ENCODE peak calls at places on chromosomes 12 and 14, in five cellular contexts. One of them, this sample, is unnamed.

GRCh38 chr12:3727877-3728632 is 24.9 kb downstream of the CRACR2A start:
- DNase-seq in left lobe of liver: no peak
- DNase-seq in cardiac fibroblast: peak; percentile 81
- DNase-seq in GM12865: peak; percentile 10
- DNase-seq in ACHN: no peak
- DNase-seq in this sample: no peak

GRCh38 chr12:6263931-6264330 is 46.6 kb upstream of the PLEKHG6 start:
- DNase-seq in left lobe of liver: no peak
- DNase-seq in cardiac fibroblast: no peak
- DNase-seq in GM12865: no peak
- DNase-seq in ACHN: no peak
- DNase-seq in this sample: no peak

GRCh38 chr12:99192489-99192888 is 455.1 kb upstream of the GARIN6 start:
- DNase-seq in left lobe of liver: no peak
- DNase-seq in cardiac fibroblast: no peak
- DNase-seq in GM12865: no peak
- DNase-seq in ACHN: no peak
- DNase-seq in this sample: no peak

GRCh38 chr12:95790912-95791849 is 617 bp upstream of the NTN4 start:
- DNase-seq in left lobe of liver: peak; percentile 53
- DNase-seq in cardiac fibroblast: peak; percentile 43
- DNase-seq in GM12865: no peak
- DNase-seq in ACHN: peak; percentile 57
- DNase-seq in this sample: no peak

GRCh38 chr14:65318636-65319506 is 93.7 kb upstream of the FUT8 start:
- DNase-seq in left lobe of liver: no peak
- DNase-seq in cardiac fibroblast: no peak
- DNase-seq in GM12865: peak; percentile 86
- DNase-seq in ACHN: no peak
- DNase-seq in this sample: peak; percentile 37

GRCh38 chr14:68987653-68988036 is 8.5 kb upstream of the ACTN1 start:
- DNase-seq in left lobe of liver: no peak
- DNase-seq in cardiac fibroblast: no peak
- DNase-seq in GM12865: peak; percentile 11
- DNase-seq in ACHN: no peak
- DNase-seq in this sample: no peak

GRCh38 chr12:15173142-15173541 is 48.1 kb downstream of the RERG start:
- DNase-seq in left lobe of liver: no peak
- DNase-seq in cardiac fibroblast: no peak
- DNase-seq in GM12865: no peak
- DNase-seq in ACHN: no peak
- DNase-seq in this sample: no peak

GRCh38 chr14:28879571-28879970 is 113.0 kb downstream of the FOXG1 start:
- DNase-seq in left lobe of liver: no peak
- DNase-seq in cardiac fibroblast: no peak
- DNase-seq in GM12865: no peak
- DNase-seq in ACHN: no peak
- DNase-seq in this sample: no peak

GRCh38 chr12:108730337-108731104 is 797 bp downstream of the CORO1C start:
- DNase-seq in left lobe of liver: peak; percentile 70
- DNase-seq in cardiac fibroblast: peak; percentile 89
- DNase-seq in GM12865: peak; percentile 75
- DNase-seq in ACHN: peak; percentile 93
- DNase-seq in this sample: peak; percentile 31

GRCh38 chr14:91159182-91159581 is 45.3 kb downstream of the DGLUCY start:
- DNase-seq in left lobe of liver: peak; percentile 74
- DNase-seq in cardiac fibroblast: no peak
- DNase-seq in GM12865: no peak
- DNase-seq in ACHN: no peak
- DNase-seq in this sample: no peak

GRCh38 chr12:16955083-16955657 is 349.2 kb upstream of the LMO3 start:
- DNase-seq in left lobe of liver: no peak
- DNase-seq in cardiac fibroblast: peak; percentile 32
- DNase-seq in GM12865: no peak
- DNase-seq in ACHN: peak; percentile 86
- DNase-seq in this sample: no peak

GRCh38 chr14:101563654-101564443 is 2.6 kb downstream of the DIO3 start:
- DNase-seq in left lobe of liver: no peak
- DNase-seq in cardiac fibroblast: no peak
- DNase-seq in GM12865: no peak
- DNase-seq in ACHN: no peak
- DNase-seq in this sample: no peak

GRCh38 chr14:69808919-69809808 is 12.1 kb upstream of the SLC10A1 start:
- DNase-seq in left lobe of liver: peak; percentile 80
- DNase-seq in cardiac fibroblast: no peak
- DNase-seq in GM12865: no peak
- DNase-seq in ACHN: no peak
- DNase-seq in this sample: no peak

GRCh38 chr12:76909290-76909689 is 30.5 kb upstream of the CSRP2 start:
- DNase-seq in left lobe of liver: no peak
- DNase-seq in cardiac fibroblast: no peak
- DNase-seq in GM12865: no peak
- DNase-seq in ACHN: no peak
- DNase-seq in this sample: no peak

GRCh38 chr14:101444116-101444515 is 117.2 kb upstream of the DIO3 start:
- DNase-seq in left lobe of liver: no peak
- DNase-seq in cardiac fibroblast: no peak
- DNase-seq in GM12865: no peak
- DNase-seq in ACHN: no peak
- DNase-seq in this sample: no peak

GRCh38 chr12:13727707-13728147 is 253.7 kb downstream of the GRIN2B start:
- DNase-seq in left lobe of liver: no peak
- DNase-seq in cardiac fibroblast: no peak
- DNase-seq in GM12865: no peak
- DNase-seq in ACHN: peak; percentile 55
- DNase-seq in this sample: no peak

GRCh38 chr14:35534884-35535793 is 1.2 kb downstream of the INSM2 start:
- DNase-seq in left lobe of liver: peak; percentile 64
- DNase-seq in cardiac fibroblast: peak; percentile 65
- DNase-seq in GM12865: peak; percentile 70
- DNase-seq in ACHN: peak; percentile 73
- DNase-seq in this sample: peak; percentile 68

GRCh38 chr12:63070709-63071108 is 80.3 kb downstream of the AVPR1A start:
- DNase-seq in left lobe of liver: no peak
- DNase-seq in cardiac fibroblast: no peak
- DNase-seq in GM12865: no peak
- DNase-seq in ACHN: no peak
- DNase-seq in this sample: no peak

GRCh38 chr12:92341333-92341691 is 195.7 kb upstream of the BTG1 start:
- DNase-seq in left lobe of liver: no peak
- DNase-seq in cardiac fibroblast: no peak
- DNase-seq in GM12865: no peak
- DNase-seq in ACHN: no peak
- DNase-seq in this sample: no peak